ENCODE peak calls at places on chromosome 12, in ten cellular contexts. T is kidney epithelial cell; H is natural killer cell treated with Interleukin-12 subunit alpha and Interleukin-12 subunit beta and Interleukin-15 and Interleukin-18, amount 100 ng/mL, for 72 hours; L is AG09319; O is A549; K is NB4; G is stimulated activated CD4-positive, alpha-beta T cell treated with anti-CD3 and anti-CD28 coated beads, Interleukin-15, amount 100 ng/mL, for 1 hour; M is lower lobe of right lung; J is GM04503; D is C1 segment of cervical spinal cord. W is an unnamed sample.

GRCh38 chr12:15830538-15830937 is 41.4 kb upstream of the EPS8 start:
- DNase-seq in L (no peak), H (no peak), K (no peak), M (no peak), J (no peak), O (no peak), T (no peak), D (no peak), G (no peak), W (no peak)

GRCh38 chr12:125296701-125297100 is 231.5 kb downstream of the AACS start:
- DNase-seq in G (no peak), H (no peak), K (no peak), T (no peak), D (no peak), L (no peak), O (no peak), M (no peak), J (no peak), W (no peak)

GRCh38 chr12:124732275-124733075 is 131.2 kb downstream of the SCARB1 start:
- DNase-seq in J (peak), T (no peak), K (no peak), M (no peak), G (no peak), D (no peak), L (no peak), O (no peak), H (no peak), W (no peak)

GRCh38 chr12:56220611-56221232 is 1.0 kb downstream of the RNF41 start:
- DNase-seq in K (peak), G (no peak), H (no peak), T (no peak), L (peak), O (no peak), D (no peak), M (peak), J (no peak), W (no peak)

GRCh38 chr12:49954863-49955830 is 4.6 kb downstream of the AQP2 start:
- DNase-seq in D (no peak), T (no peak), G (no peak), L (no peak), O (no peak), J (no peak), M (no peak), K (no peak), H (no peak), W (no peak)

GRCh38 chr12:7479784-7480183 is 23.8 kb downstream of the CD163 start:
- DNase-seq in L (no peak), O (no peak), D (no peak), J (no peak), G (no peak), M (no peak), H (no peak), K (no peak), T (no peak), W (no peak)

GRCh38 chr12:7146228-7146627 is 16.1 kb downstream of the CLSTN3 start:
- DNase-seq in T (no peak), J (no peak), O (no peak), G (no peak), H (no peak), M (no peak), L (no peak), D (no peak), K (no peak), W (no peak)

GRCh38 chr12:122123761-122124145 is 45.2 kb downstream of the MLXIP start:
- DNase-seq in M (peak), H (no peak), O (no peak), T (no peak), D (no peak), K (no peak), G (no peak), L (no peak), J (no peak), W (no peak)

GRCh38 chr12:32671930-32672785 is 6.9 kb upstream of the DNM1L start:
- DNase-seq in O (peak), J (peak), G (no peak), M (no peak), L (peak), D (no peak), K (peak), T (no peak), H (no peak), W (peak)

GRCh38 chr12:68020699-68021098 is 31.5 kb downstream of the IFNG-AS1 start:
- DNase-seq in D (no peak), H (no peak), J (no peak), O (no peak), G (no peak), L (no peak), K (peak), M (no peak), T (no peak), W (no peak)

GRCh38 chr12:15171015-15171646 is 50.1 kb downstream of the RERG start:
- DNase-seq in M (no peak), K (no peak), H (no peak), G (no peak), J (no peak), L (no peak), D (no peak), O (peak), T (no peak), W (no peak)

GRCh38 chr12:9626291-9626690 is 18.6 kb upstream of the KLRB1 start:
- DNase-seq in G (no peak), K (no peak), O (no peak), H (no peak), T (peak), D (no peak), M (no peak), L (no peak), J (no peak), W (no peak)

GRCh38 chr12:60180298-60180697 is 584.5 kb downstream of the SLC16A7 start:
- DNase-seq in H (no peak), O (no peak), K (no peak), M (no peak), D (no peak), L (no peak), J (no peak), T (no peak), G (no peak), W (no peak)

GRCh38 chr12:50100561-50100960 is 3.2 kb upstream of the GPD1 start:
- DNase-seq in T (no peak), M (no peak), L (no peak), O (no peak), D (no peak), J (no peak), G (no peak), H (no peak), K (no peak), W (no peak)

GRCh38 chr12:54988402-54989054 is 4.0 kb upstream of the TESPA1 start:
- DNase-seq in H (no peak), G (no peak), M (peak), T (no peak), K (no peak), J (no peak), L (no peak), D (peak), O (no peak), W (peak)

GRCh38 chr12:118402251-118402650 is 25.9 kb downstream of the SUDS3 start:
- DNase-seq in H (no peak), T (no peak), D (no peak), L (peak), G (no peak), J (peak), O (no peak), K (no peak), M (no peak), W (no peak)

GRCh38 chr12:26465419-26466097 is 270.2 kb downstream of the SSPN start:
- DNase-seq in T (no peak), O (peak), M (no peak), G (no peak), K (peak), H (no peak), D (no peak), J (no peak), L (no peak), W (no peak)

GRCh38 chr12:53171725-53172329 is 8.7 kb upstream of the ZNF740 start:
- DNase-seq in H (no peak), T (no peak), J (no peak), K (no peak), D (no peak), O (peak), L (no peak), G (no peak), M (no peak), W (no peak)

GRCh38 chr12:65779091-65779642 is 45.1 kb upstream of the HMGA2 start:
- DNase-seq in O (peak), M (no peak), L (no peak), J (no peak), T (peak), D (no peak), G (no peak), H (no peak), K (no peak), W (no peak)

GRCh38 chr12:45708901-45709300 is 20.6 kb upstream of the ARID2 start:
- DNase-seq in G (no peak), O (no peak), K (no peak), J (no peak), M (no peak), T (no peak), L (no peak), H (no peak), D (no peak), W (no peak)

GRCh38 chr12:4996714-4997113 is 47.0 kb upstream of the KCNA5 start:
- DNase-seq in D (no peak), K (no peak), O (no peak), L (no peak), T (no peak), G (no peak), M (no peak), H (no peak), J (no peak), W (no peak)

GRCh38 chr12:69555461-69555860 is 29.8 kb upstream of the CCT2 start:
- DNase-seq in L (peak), O (peak), H (no peak), T (no peak), M (no peak), K (no peak), D (no peak), G (no peak), J (peak), W (no peak)

GRCh38 chr12:49331360-49332222 is 5.4 kb downstream of the C1QL4 start:
- DNase-seq in T (no peak), K (peak), D (peak), H (no peak), J (no peak), O (peak), M (peak), G (no peak), L (no peak), W (peak)

GRCh38 chr12:39380090-39380489 is 62.8 kb downstream of the KIF21A start:
- DNase-seq in O (no peak), L (no peak), D (no peak), T (no peak), J (no peak), K (no peak), H (no peak), M (no peak), G (no peak), W (no peak)

GRCh38 chr12:101678081-101678480 is 19.4 kb upstream of the CHPT1 start:
- DNase-seq in K (no peak), G (no peak), M (no peak), L (no peak), O (no peak), D (no peak), T (no peak), J (no peak), H (no peak), W (no peak)

GRCh38 chr12:4858385-4858784 is 51.3 kb upstream of the KCNA1 start:
- DNase-seq in H (no peak), T (no peak), M (no peak), O (no peak), D (peak), G (no peak), K (no peak), L (no peak), J (no peak), W (no peak)

GRCh38 chr12:6635375-6635855 is 344 bp downstream of the LPAR5 start:
- DNase-seq in T (no peak), G (no peak), O (no peak), H (peak), M (no peak), K (peak), L (no peak), D (no peak), J (no peak), W (no peak)

GRCh38 chr12:3214508-3215365 is 137.6 kb downstream of the TSPAN9 start:
- DNase-seq in L (no peak), T (no peak), O (no peak), M (no peak), J (no peak), K (no peak), H (no peak), D (no peak), G (no peak), W (no peak)

GRCh38 chr12:56193025-56193578 is 3.8 kb upstream of the SMARCC2 start:
- DNase-seq in H (peak), G (no peak), O (peak), M (no peak), T (no peak), L (peak), D (peak), J (no peak), K (peak), W (peak)

GRCh38 chr12:14605401-14605989 is 37.8 kb upstream of the PLBD1 start:
- DNase-seq in M (no peak), G (no peak), H (no peak), L (no peak), O (peak), D (no peak), J (no peak), T (no peak), K (no peak), W (no peak)

GRCh38 chr12:47822863-47823262 is 3.2 kb upstream of the HDAC7 start:
- DNase-seq in O (no peak), D (no peak), G (no peak), M (no peak), J (no peak), H (no peak), T (no peak), L (no peak), K (no peak), W (no peak)

GRCh38 chr12:48198619-48198973 is 4.5 kb downstream of the OR10AD1 start:
- DNase-seq in J (no peak), M (peak), D (peak), G (no peak), T (no peak), O (no peak), K (no peak), H (no peak), L (no peak), W (no peak)

GRCh38 chr12:81257952-81258551 is 180.2 kb downstream of the ACSS3 start:
- DNase-seq in K (peak), G (no peak), H (no peak), T (peak), D (no peak), J (peak), L (peak), O (peak), M (no peak), W (no peak)

GRCh38 chr12:109439181-109439580 is 37.9 kb downstream of the KCTD10 start:
- DNase-seq in O (no peak), T (no peak), D (no peak), H (no peak), J (peak), M (no peak), G (no peak), L (no peak), K (no peak), W (no peak)

GRCh38 chr12:56358836-56359532 is 923 bp downstream of the STAT2 start:
- DNase-seq in O (no peak), L (peak), D (peak), T (peak), K (peak), H (no peak), J (peak), M (no peak), G (no peak), W (peak)

GRCh38 chr12:109912790-109913189 is 12.7 kb downstream of the TCHP start:
- DNase-seq in M (peak), H (no peak), G (no peak), J (no peak), O (no peak), L (no peak), D (no peak), T (no peak), K (no peak), W (no peak)

GRCh38 chr12:76720068-76720467 is 43.8 kb upstream of the ZDHHC17 start:
- DNase-seq in K (no peak), O (peak), M (no peak), G (no peak), D (no peak), T (peak), L (no peak), H (no peak), J (peak), W (no peak)

GRCh38 chr12:54879132-54879531 is 24.8 kb downstream of the MUCL1 start:
- DNase-seq in T (no peak), O (no peak), D (no peak), L (peak), K (peak), H (no peak), J (no peak), M (no peak), G (no peak), W (no peak)

W was measured in amygdala.